ENCODE peak calls at places on chromosome 11, in six cellular contexts. Q is T follicular helper cell; R is stimulated activated CD8-positive, alpha-beta memory T cell treated with anti-CD3 and anti-CD28 coated beads, Interleukin-4, amount 100 ng/mL, for 24 hours; G is HEK293T; J is lower leg skin; X is psoas muscle. F is an unnamed sample.

GRCh38 chr11:67117667-67118058 is 1.4 kb upstream of the KDM2A start:
- DNase-seq in Q (peak), R (no peak), G (no peak), J (peak), X (peak), F (no peak)

GRCh38 chr11:66725646-66726045 is 3.4 kb downstream of the SPTBN2 start:
- DNase-seq in Q (no peak), R (no peak), G (no peak), J (no peak), X (no peak), F (no peak)

GRCh38 chr11:110078923-110079544 is 14.2 kb upstream of the ZC3H12C start:
- DNase-seq in Q (no peak), R (no peak), G (no peak), J (no peak), X (no peak), F (no peak)

GRCh38 chr11:89381094-89381493 is 110.1 kb downstream of the NOX4 start:
- DNase-seq in Q (no peak), R (no peak), G (no peak), J (peak), X (no peak), F (peak)

GRCh38 chr11:17724020-17724908 is 4.9 kb downstream of the MYOD1 start:
- DNase-seq in Q (no peak), R (no peak), G (no peak), J (no peak), X (peak), F (no peak)

GRCh38 chr11:20113147-20113435 is 47.2 kb downstream of the DBX1 start:
- DNase-seq in Q (no peak), R (no peak), G (no peak), J (no peak), X (no peak), F (peak)

GRCh38 chr11:116871248-116871647 is 33.8 kb upstream of the APOA1 start:
- DNase-seq in Q (no peak), R (no peak), G (no peak), J (no peak), X (no peak), F (no peak)

GRCh38 chr11:79294845-79295520 is 145.8 kb downstream of the TENM4 start:
- DNase-seq in Q (no peak), R (no peak), G (no peak), J (no peak), X (no peak), F (no peak)

GRCh38 chr11:6320411-6321207 is at the start of gene CAVIN3:
- DNase-seq in Q (no peak), R (peak), G (no peak), J (peak), X (peak), F (peak)

F was measured in Caki2.